ENCODE peak calls at places on chromosomes 1 and 21, in ten cellular contexts. C is left ventricle myocardium inferior; K is CD4-positive, alpha-beta memory T cell; G is left lung; F is aorta; O is IMR-90; S is CD8-positive, alpha-beta T cell; N is right lobe of liver; T is thoracic aorta; D is Panc1. P is an unnamed sample.

GRCh38 chr21:34524671-34525601 is 12.9 kb upstream of the KCNE1 start:
- DNase-seq in C (no peak), K (no peak), G (no peak), F (no peak), O (peak), S (no peak), N (no peak), T (no peak), D (no peak), P (no peak)

GRCh38 chr21:42056996-42057689 is 14.0 kb upstream of the UMODL1 start:
- DNase-seq in C (no peak), K (no peak), G (peak), F (peak), O (peak), S (no peak), N (peak), T (peak), D (no peak), P (no peak)

GRCh38 chr1:14071581-14071980 is 371.6 kb downstream of the PRDM2 start:
- DNase-seq in C (no peak), K (no peak), G (no peak), F (no peak), O (no peak), S (no peak), N (no peak), T (no peak), D (no peak), P (no peak)

GRCh38 chr1:85330711-85331290 is 54.4 kb upstream of the BCL10 start:
- DNase-seq in C (peak), K (no peak), G (no peak), F (peak), O (peak), S (no peak), N (no peak), T (peak), D (no peak), P (no peak)

GRCh38 chr1:31683997-31684396 is 19.8 kb downstream of the COL16A1 start:
- DNase-seq in C (no peak), K (no peak), G (no peak), F (no peak), O (no peak), S (no peak), N (no peak), T (no peak), D (no peak), P (no peak)

GRCh38 chr1:171966426-171967220 is 125.3 kb downstream of the DNM3 start:
- DNase-seq in C (no peak), K (no peak), G (no peak), F (no peak), O (no peak), S (no peak), N (no peak), T (no peak), D (no peak), P (no peak)

GRCh38 chr1:207807395-207808321 is 55.8 kb downstream of the CD46 start:
- DNase-seq in C (peak), K (no peak), G (peak), F (peak), O (no peak), S (no peak), N (peak), T (no peak), D (no peak), P (no peak)

GRCh38 chr21:45583831-45584509 is 41.7 kb upstream of the SLC19A1 start:
- DNase-seq in C (no peak), K (no peak), G (no peak), F (no peak), O (no peak), S (no peak), N (no peak), T (no peak), D (no peak), P (no peak)

GRCh38 chr1:59061876-59062275 is 235.0 kb upstream of the FGGY start:
- DNase-seq in C (peak), K (no peak), G (no peak), F (peak), O (peak), S (no peak), N (no peak), T (peak), D (no peak), P (no peak)

GRCh38 chr1:59064592-59064991 is 232.3 kb upstream of the FGGY start:
- DNase-seq in C (no peak), K (no peak), G (no peak), F (no peak), O (no peak), S (no peak), N (no peak), T (no peak), D (no peak), P (no peak)

GRCh38 chr1:59063501-59063900 is 233.4 kb upstream of the FGGY start:
- DNase-seq in C (no peak), K (peak), G (no peak), F (no peak), O (no peak), S (no peak), N (no peak), T (no peak), D (no peak), P (no peak)

GRCh38 chr1:59066231-59066630 is 230.7 kb upstream of the FGGY start:
- DNase-seq in C (no peak), K (no peak), G (no peak), F (no peak), O (no peak), S (no peak), N (no peak), T (no peak), D (no peak), P (no peak)

DNA sequence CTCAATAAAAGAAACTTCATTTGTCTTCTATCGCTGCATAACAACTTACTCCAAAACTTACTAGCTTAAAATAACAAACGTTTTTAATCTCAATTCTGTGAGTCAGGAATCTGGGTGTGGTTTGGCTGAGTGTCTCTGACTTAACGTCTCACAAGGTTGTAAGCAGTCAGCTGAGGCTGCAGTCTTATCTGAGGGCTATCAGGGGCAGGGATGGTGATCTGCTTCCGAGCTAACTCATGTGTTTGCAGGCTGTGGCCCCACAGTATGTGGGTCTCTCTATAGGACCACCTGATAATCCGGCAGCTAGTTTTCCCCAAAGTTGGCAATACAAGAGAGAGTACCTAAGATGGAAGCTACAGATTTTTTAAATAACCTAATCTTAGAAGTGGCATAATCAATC is 234.2 kb upstream of the FGGY start:
- DNase-seq in C (no peak), K (no peak), G (no peak), F (peak), O (peak), S (no peak), N (no peak), T (peak), D (no peak), P (no peak)
- H3K27ac ChIP-seq in C (peak), K (no peak), G (peak), F (no peak), O (no peak), S (no peak), N (no peak), T (peak), D (no peak), P (no peak)

GRCh38 chr1:109625176-109625575 is 5.5 kb downstream of the AMPD2 start:
- DNase-seq in C (no peak), K (no peak), G (no peak), F (no peak), O (no peak), S (no peak), N (no peak), T (no peak), D (no peak), P (no peak)

GRCh38 chr1:109622895-109623294 is 3.3 kb downstream of the AMPD2 start:
- DNase-seq in C (no peak), K (no peak), G (no peak), F (no peak), O (no peak), S (no peak), N (no peak), T (no peak), D (no peak), P (no peak)

GRCh38 chr1:109625601-109626560 is 6.2 kb downstream of the AMPD2 start:
- DNase-seq in C (no peak), K (no peak), G (no peak), F (no peak), O (no peak), S (no peak), N (no peak), T (no peak), D (no peak), P (no peak)

GRCh38 chr1:109623601-109624161 is 4.0 kb downstream of the AMPD2 start:
- DNase-seq in C (no peak), K (no peak), G (no peak), F (no peak), O (no peak), S (no peak), N (no peak), T (no peak), D (no peak), P (no peak)

GRCh38 chr1:109624215-109625010 is 4.8 kb downstream of the AMPD2 start:
- DNase-seq in C (no peak), K (peak), G (no peak), F (no peak), O (no peak), S (no peak), N (no peak), T (no peak), D (no peak), P (no peak)
- H3K27ac ChIP-seq in C (no peak), K (peak), G (peak), F (no peak), O (no peak), S (peak), N (no peak), T (peak), D (no peak), P (no peak)

DNA sequence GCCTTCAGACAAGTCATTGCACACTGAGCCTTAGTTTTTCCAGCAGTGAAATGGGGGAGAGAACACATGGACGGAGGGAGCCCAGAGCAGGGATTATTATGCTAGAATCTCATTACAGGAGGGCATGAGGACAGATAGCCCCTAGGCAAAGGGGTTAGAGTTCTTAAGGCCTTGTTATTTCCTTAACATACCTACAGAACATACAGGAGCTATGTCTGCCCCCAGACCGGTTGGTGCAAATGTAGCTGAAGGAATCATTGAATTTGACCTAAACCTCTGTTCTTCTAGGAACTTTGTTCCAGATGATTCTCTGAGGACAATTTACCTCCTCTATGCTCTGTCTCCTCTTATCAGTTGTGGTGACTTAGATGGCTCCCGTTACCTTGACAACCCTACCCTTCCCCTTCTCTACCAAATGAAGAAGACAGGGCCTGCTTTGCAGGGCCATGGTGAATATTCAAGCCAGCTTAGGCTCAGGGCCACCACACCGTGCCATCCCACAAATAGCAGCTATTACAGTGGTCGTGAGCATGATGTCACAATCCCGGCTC is 156.9 kb downstream of the IGSF21 start:
- DNase-seq in C (no peak), K (no peak), G (no peak), F (no peak), O (no peak), S (no peak), N (no peak), T (no peak), D (no peak), P (no peak)
- H3K27ac ChIP-seq in C (no peak), K (no peak), G (no peak), F (no peak), O (no peak), S (no peak), N (no peak), T (no peak), D (no peak), P (no peak)

GRCh38 chr1:153506831-153507413 is 28.9 kb downstream of the S100A6 start:
- DNase-seq in C (peak), K (no peak), G (no peak), F (peak), O (peak), S (no peak), N (peak), T (peak), D (no peak), P (no peak)

GRCh38 chr1:153506386-153506785 is 29.4 kb downstream of the S100A6 start:
- DNase-seq in C (no peak), K (no peak), G (no peak), F (no peak), O (no peak), S (no peak), N (no peak), T (no peak), D (no peak), P (no peak)

GRCh38 chr1:153505576-153505975 is 30.2 kb downstream of the S100A6 start:
- DNase-seq in C (no peak), K (no peak), G (no peak), F (no peak), O (peak), S (no peak), N (no peak), T (no peak), D (no peak), P (no peak)

GRCh38 chr1:153507926-153508583 is 27.7 kb downstream of the S100A6 start:
- DNase-seq in C (no peak), K (no peak), G (no peak), F (no peak), O (no peak), S (no peak), N (no peak), T (no peak), D (no peak), P (no peak)

GRCh38 chr1:153503766-153504165 is 32.0 kb downstream of the S100A6 start:
- DNase-seq in C (no peak), K (no peak), G (no peak), F (no peak), O (no peak), S (no peak), N (no peak), T (no peak), D (no peak), P (no peak)
- H3K27ac ChIP-seq in C (no peak), K (no peak), G (no peak), F (no peak), O (no peak), S (no peak), N (no peak), T (no peak), D (no peak), P (no peak)

GRCh38 chr1:216815239-216815955 is 92.2 kb upstream of the ESRRG start:
- DNase-seq in C (peak), K (no peak), G (no peak), F (no peak), O (peak), S (no peak), N (no peak), T (no peak), D (no peak), P (no peak)
- H3K27ac ChIP-seq in C (peak), K (no peak), G (no peak), F (no peak), O (no peak), S (no peak), N (no peak), T (no peak), D (no peak), P (no peak)

GRCh38 chr1:156371553-156372264 is 2.7 kb downstream of the RHBG start:
- DNase-seq in C (peak), K (no peak), G (no peak), F (peak), O (peak), S (no peak), N (peak), T (no peak), D (no peak), P (no peak)

GRCh38 chr1:156376146-156376545 is 7.1 kb downstream of the RHBG start:
- DNase-seq in C (no peak), K (no peak), G (no peak), F (no peak), O (peak), S (no peak), N (no peak), T (no peak), D (no peak), P (no peak)

GRCh38 chr1:156372265-156372586 is 3.2 kb downstream of the RHBG start:
- DNase-seq in C (no peak), K (no peak), G (no peak), F (no peak), O (no peak), S (no peak), N (no peak), T (no peak), D (no peak), P (no peak)

GRCh38 chr1:156372876-156373275 is 3.9 kb downstream of the RHBG start:
- DNase-seq in C (no peak), K (no peak), G (no peak), F (no peak), O (no peak), S (no peak), N (no peak), T (no peak), D (no peak), P (no peak)

DNA sequence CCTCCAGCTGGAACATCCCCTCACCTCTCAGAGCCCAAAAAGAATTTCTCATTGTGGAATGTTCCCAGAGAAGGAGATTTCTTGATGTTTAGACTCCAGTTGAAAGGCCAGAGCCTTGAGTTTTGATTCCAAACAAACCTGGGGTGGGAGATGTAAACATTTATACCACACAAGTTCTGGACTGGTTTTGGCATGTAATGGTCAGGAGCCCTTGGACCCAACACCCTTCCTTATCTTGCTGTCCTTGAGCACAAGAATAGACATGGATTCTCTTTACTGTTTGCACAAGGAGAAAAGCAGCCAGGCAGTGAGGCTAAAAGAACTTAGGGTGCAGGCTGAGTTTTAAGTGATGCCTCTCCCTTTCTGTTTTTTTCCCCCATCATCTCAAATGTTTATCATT is 4.5 kb downstream of the RHBG start:
- DNase-seq in C (no peak), K (no peak), G (no peak), F (no peak), O (peak), S (no peak), N (no peak), T (no peak), D (no peak), P (no peak)
- H3K27ac ChIP-seq in C (no peak), K (no peak), G (no peak), F (no peak), O (no peak), S (no peak), N (no peak), T (no peak), D (no peak), P (no peak)

P was measured in RWPE2.